ENCODE peak calls at places on chromosomes 2 and 18, in six cellular contexts. M, H, R, Y, Z and E are unnamed samples.

GRCh38 chr2:216745453-216745852 is 50.1 kb upstream of the IGFBP5 start:
- DNase-seq in M (no peak), Y (no peak), Z (no peak), H (no peak), R (no peak), E (no peak)

GRCh38 chr2:104859310-104860130 is 5.6 kb downstream of the POU3F3 start:
- DNase-seq in Y (no peak), M (no peak), R (no peak), H (no peak), Z (no peak), E (no peak)

GRCh38 chr2:14994721-14995120 is 362.2 kb downstream of the LRATD1 start:
- DNase-seq in M (no peak), Z (no peak), R (no peak), Y (no peak), H (peak), E (no peak)

GRCh38 chr2:20456049-20456665 is 9.3 kb downstream of the RHOB start:
- DNase-seq in Y (peak), H (no peak), M (no peak), Z (no peak), R (no peak), E (peak)

GRCh38 chr2:207115715-207116364 is 49.9 kb downstream of the KLF7 start:
- DNase-seq in M (peak), H (peak), Z (no peak), Y (no peak), R (no peak), E (no peak)

GRCh38 chr2:119823734-119824334 is 64.1 kb downstream of the PTPN4 start:
- DNase-seq in Z (no peak), M (peak), H (peak), Y (no peak), R (peak), E (no peak)

GRCh38 chr2:113697516-113697915 is 58.9 kb downstream of the SLC35F5 start:
- DNase-seq in M (no peak), H (peak), R (no peak), Y (no peak), Z (no peak), E (no peak)

GRCh38 chr2:62527478-62528210 is 21.6 kb upstream of the TMEM17 start:
- DNase-seq in Z (no peak), M (no peak), R (no peak), H (no peak), Y (no peak), E (no peak)

GRCh38 chr2:216235462-216235861 is 126.3 kb downstream of the XRCC5 start:
- DNase-seq in H (no peak), Y (no peak), R (no peak), M (no peak), Z (no peak), E (no peak)

GRCh38 chr18:25724121-25724520 is 366.3 kb downstream of the SS18 start:
- DNase-seq in R (no peak), M (no peak), H (no peak), Z (no peak), Y (no peak), E (no peak)

GRCh38 chr2:75523313-75524275 is 37.1 kb downstream of the EVA1A start:
- DNase-seq in H (peak), Z (peak), R (no peak), M (peak), Y (no peak), E (no peak)

GRCh38 chr2:131155208-131155855 is 50.2 kb downstream of the PLEKHB2 start:
- DNase-seq in M (no peak), H (no peak), R (no peak), Y (no peak), Z (no peak), E (no peak)

GRCh38 chr2:131154647-131155046 is 49.5 kb downstream of the PLEKHB2 start:
- DNase-seq in Z (no peak), M (no peak), R (no peak), H (no peak), Y (no peak), E (no peak)

GRCh38 chr2:131154071-131154531 is 49.0 kb downstream of the PLEKHB2 start:
- DNase-seq in Z (peak), H (peak), Y (peak), R (no peak), M (peak), E (no peak)

GRCh38 chr2:131153529-131153928 is 48.4 kb downstream of the PLEKHB2 start:
- DNase-seq in M (no peak), Y (no peak), Z (no peak), R (no peak), H (no peak), E (no peak)

GRCh38 chr2:131156452-131157149 is 51.5 kb downstream of the PLEKHB2 start:
- DNase-seq in Z (no peak), R (no peak), M (no peak), Y (no peak), H (no peak), E (no peak)
- TF ChIP-seq CTCF in Z (peak), R (peak), M (peak), Y (no peak), H (no peak), E (no peak)

DNA sequence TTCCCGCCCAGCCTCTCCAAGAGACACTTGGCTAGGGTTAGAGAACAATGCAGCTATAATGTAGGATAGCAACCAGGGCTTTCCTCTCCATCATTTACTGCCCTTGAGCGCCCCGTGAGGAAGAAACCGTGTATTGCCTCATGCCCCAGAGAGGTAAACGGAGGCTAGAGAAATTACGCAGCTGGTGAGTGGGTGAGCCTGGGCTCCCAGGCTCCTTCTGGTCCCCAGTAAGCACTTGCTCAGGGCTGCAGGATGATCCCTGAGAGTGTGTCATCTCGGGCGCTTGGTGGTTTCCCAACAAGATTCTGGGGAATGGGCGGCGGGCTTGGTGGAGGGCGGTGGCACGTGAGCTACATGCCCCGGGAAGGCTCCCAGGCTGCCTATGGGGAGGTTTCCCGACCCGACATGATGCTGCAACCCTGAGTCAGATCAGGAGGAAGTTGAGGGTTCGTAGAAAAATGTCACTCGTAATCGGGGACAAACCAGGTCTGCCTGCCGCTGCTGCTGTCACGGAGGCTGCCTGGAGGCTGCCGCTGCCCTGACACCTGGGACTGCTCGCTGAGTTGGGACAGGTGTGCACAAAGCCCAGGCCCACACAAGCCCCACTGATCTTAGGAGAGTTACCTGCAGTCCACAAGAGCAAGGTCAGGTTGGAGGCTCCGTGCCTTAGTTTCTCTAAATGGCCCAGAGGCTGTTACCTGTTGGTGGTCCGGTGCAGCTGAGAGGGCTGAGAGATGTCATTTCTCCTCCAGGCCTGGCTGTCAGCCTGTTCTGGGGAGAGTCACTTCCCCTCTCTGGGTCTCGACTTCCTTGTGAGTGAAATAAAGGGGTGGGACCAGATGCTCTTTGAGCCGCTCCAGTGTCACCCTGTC is at the start of gene GPR55:
- DNase-seq in M (no peak), H (no peak), Y (peak), Z (no peak), R (no peak), E (no peak)
- H3K4me3 ChIP-seq in M (no peak), H (no peak), Y (peak), Z (no peak), R (no peak), E (no peak)

DNA sequence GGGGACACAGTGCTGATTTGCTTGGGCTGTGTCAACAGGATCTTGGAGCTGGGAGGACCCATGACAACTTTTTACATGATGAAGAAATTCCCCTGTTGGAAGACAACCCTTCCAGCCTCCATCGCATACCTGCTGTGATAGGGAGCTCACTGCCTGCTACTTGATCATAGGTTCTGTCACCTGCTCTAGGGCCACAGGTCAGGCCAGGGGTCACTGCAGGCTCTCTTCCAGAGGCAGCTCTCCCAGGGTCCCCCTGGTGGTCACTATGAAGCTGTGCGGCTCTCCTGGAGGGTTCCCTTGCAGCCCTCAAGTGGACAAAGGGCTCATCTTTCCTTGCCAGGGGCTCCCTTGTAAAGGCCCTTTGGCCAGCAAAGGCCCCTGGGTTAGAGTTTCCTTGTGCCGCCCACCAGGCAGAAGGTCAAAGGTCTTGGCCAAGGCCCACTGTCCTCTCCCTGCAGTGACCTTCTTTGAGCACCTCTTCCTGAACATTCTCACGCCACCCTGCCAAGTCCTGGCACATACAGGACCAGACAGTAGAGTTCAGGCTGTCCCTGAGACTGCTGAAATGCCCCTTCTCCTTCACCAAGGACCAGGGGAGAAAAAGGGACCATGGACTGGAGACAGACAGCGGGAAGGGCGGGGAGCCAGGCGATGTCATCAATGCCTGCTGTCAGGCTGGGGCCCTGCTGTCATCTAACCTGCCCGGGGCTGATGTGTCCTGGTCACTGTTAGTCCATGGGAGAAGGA is 345.1 kb downstream of the DYSF start:
- DNase-seq in Y (no peak), Z (peak), R (no peak), M (peak), H (peak), E (no peak)
- TF ChIP-seq CTCF in Y (peak), Z (peak), R (peak), M (peak), H (peak), E (peak)

GRCh38 chr2:73203055-73203681 is 794 bp downstream of the NOTO start:
- DNase-seq in H (peak), Z (no peak), Y (no peak), M (peak), R (no peak), E (no peak)
- H3K4me3 ChIP-seq in H (no peak), Z (no peak), Y (peak), M (no peak), R (no peak), E (peak)

DNA sequence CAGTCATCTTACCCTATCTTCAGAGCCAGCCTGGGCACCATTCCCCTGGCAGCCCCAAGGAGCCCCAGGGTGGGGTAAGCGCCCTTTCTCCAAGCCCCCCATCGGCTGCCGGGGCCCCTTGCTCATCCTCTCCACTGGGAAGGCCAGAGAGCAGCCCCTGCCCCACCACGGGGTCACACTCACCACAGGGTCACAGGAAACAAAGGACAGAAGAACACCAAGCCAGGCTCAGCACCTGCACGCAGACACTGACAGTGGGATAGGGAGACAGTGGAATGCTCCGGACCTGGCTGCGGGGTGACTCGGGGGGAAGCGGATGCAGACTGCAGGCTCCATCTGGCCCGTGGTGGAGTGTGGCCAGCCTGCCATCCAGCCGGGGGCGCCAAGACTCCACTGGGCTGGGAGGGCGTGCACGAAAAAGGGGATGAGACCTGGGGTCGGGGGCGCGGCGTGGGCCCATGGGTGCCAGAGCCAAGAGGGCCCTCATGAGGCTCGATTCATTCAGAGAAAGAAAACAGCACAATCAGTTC is 21.1 kb downstream of the HDAC4 start:
- DNase-seq in Y (no peak), Z (no peak), H (no peak), M (no peak), R (no peak), E (no peak)
- TF ChIP-seq CTCF in Y (no peak), Z (peak), H (no peak), M (no peak), R (no peak), E (no peak)